ENCODE peak calls at places on chromosomes 12 and 14, in five cellular contexts. U is tibial artery; C is nucleus accumbens; A is MV-4-11; Y is stimulated activated CD8-positive, alpha-beta memory T cell treated with anti-CD3 and anti-CD28 coated beads, Interleukin-7, amount 100 ng/mL, for 1 hour. T is an unnamed sample.
A peak's percentile ranks its signal among the peaks of the same experiment; 100 is the strongest.

GRCh38 chr14:101068958-101069549 is 165.5 kb upstream of the RTL1 start:
- DNase-seq in U (peak; percentile 9), C (no peak), A (no peak), Y (no peak), T (no peak)

GRCh38 chr14:90773196-90773486 is 43.1 kb downstream of the TTC7B start:
- DNase-seq in U (no peak), C (no peak), A (no peak), Y (no peak), T (no peak)

GRCh38 chr12:121827351-121828099 is 23.7 kb downstream of the SETD1B start:
- DNase-seq in U (no peak), C (no peak), A (no peak), Y (no peak), T (no peak)

GRCh38 chr14:96126783-96127271 is 77.8 kb upstream of the BDKRB2 start:
- DNase-seq in U (no peak), C (no peak), A (no peak), Y (no peak), T (no peak)

GRCh38 chr14:94887591-94887990 is 117.7 kb upstream of the GSC start:
- DNase-seq in U (no peak), C (no peak), A (no peak), Y (no peak), T (no peak)

GRCh38 chr14:72243309-72243708 is 311.1 kb downstream of the RGS6 start:
- DNase-seq in U (no peak), C (no peak), A (no peak), Y (no peak), T (no peak)

GRCh38 chr12:57793920-57794319 is 11.3 kb downstream of the TSFM start:
- DNase-seq in U (no peak), C (no peak), A (peak; percentile 43), Y (no peak), T (no peak)

GRCh38 chr12:4223273-4223855 is 50.2 kb upstream of the CCND2 start:
- DNase-seq in U (no peak), C (no peak), A (peak; percentile 40), Y (no peak), T (no peak)

GRCh38 chr14:39558525-39558924 is 126.3 kb upstream of the FBXO33 start:
- DNase-seq in U (no peak), C (no peak), A (no peak), Y (no peak), T (no peak)

GRCh38 chr14:92362781-92363235 is 39.8 kb downstream of the SLC24A4 start:
- DNase-seq in U (peak; percentile 28), C (peak; percentile 35), A (no peak), Y (no peak), T (no peak)

GRCh38 chr14:86911506-86911905 is 1081.5 kb downstream of the GALC start:
- DNase-seq in U (no peak), C (no peak), A (no peak), Y (no peak), T (no peak)

GRCh38 chr12:21604245-21605101 is at the start of gene GYS2:
- DNase-seq in U (no peak), C (no peak), A (no peak), Y (no peak), T (no peak)